ENCODE peak calls at places on chromosome 1, in five cellular contexts. One of them, this sample, is unnamed.
A peak's percentile ranks its signal among the peaks of the same experiment; 100 is the strongest.

GRCh38 chr1:228283043-228283371 is 75.2 kb downstream of the OBSCN start:
- DNase-seq in GM23248: no peak
- DNase-seq in right atrium auricular region: no peak
- DNase-seq in MG63: no peak
- DNase-seq in pancreas: no peak
- DNase-seq in this sample: no peak

GRCh38 chr1:83813571-83813970 is 185.4 kb downstream of the TTLL7 start:
- DNase-seq in GM23248: no peak
- DNase-seq in right atrium auricular region: no peak
- DNase-seq in MG63: no peak
- DNase-seq in pancreas: no peak
- DNase-seq in this sample: no peak

GRCh38 chr1:59100975-59101374 is 195.9 kb upstream of the FGGY start:
- DNase-seq in GM23248: peak; percentile 87
- DNase-seq in right atrium auricular region: no peak
- DNase-seq in MG63: no peak
- DNase-seq in pancreas: no peak
- DNase-seq in this sample: no peak

GRCh38 chr1:44801491-44802305 is 1.5 kb downstream of the PLK3 start:
- DNase-seq in GM23248: peak; percentile 59
- DNase-seq in right atrium auricular region: no peak
- DNase-seq in MG63: no peak
- DNase-seq in pancreas: peak; percentile 36
- DNase-seq in this sample: no peak

GRCh38 chr1:68785328-68785727 is 288.4 kb upstream of the DEPDC1 start:
- DNase-seq in GM23248: no peak
- DNase-seq in right atrium auricular region: no peak
- DNase-seq in MG63: no peak
- DNase-seq in pancreas: no peak
- DNase-seq in this sample: no peak

GRCh38 chr1:27542463-27543273 is 52.7 kb upstream of the WASF2 start:
- DNase-seq in GM23248: peak; percentile 70
- DNase-seq in right atrium auricular region: peak; percentile 75
- DNase-seq in MG63: no peak
- DNase-seq in pancreas: peak; percentile 66
- DNase-seq in this sample: peak; percentile 76

GRCh38 chr1:57017717-57018116 is 51.9 kb upstream of the C8B start:
- DNase-seq in GM23248: peak; percentile 8
- DNase-seq in right atrium auricular region: no peak
- DNase-seq in MG63: no peak
- DNase-seq in pancreas: no peak
- DNase-seq in this sample: no peak

GRCh38 chr1:44636711-44637589 is 37.3 kb downstream of the TMEM53 start:
- DNase-seq in GM23248: no peak
- DNase-seq in right atrium auricular region: no peak
- DNase-seq in MG63: no peak
- DNase-seq in pancreas: no peak
- DNase-seq in this sample: peak; percentile 32

GRCh38 chr1:225642177-225642576 is 10.7 kb downstream of the ENAH start:
- DNase-seq in GM23248: peak; percentile 32
- DNase-seq in right atrium auricular region: no peak
- DNase-seq in MG63: no peak
- DNase-seq in pancreas: no peak
- DNase-seq in this sample: no peak

GRCh38 chr1:20787775-20788488 is 825 bp upstream of the HP1BP3 start:
- DNase-seq in GM23248: peak; percentile 88
- DNase-seq in right atrium auricular region: no peak
- DNase-seq in MG63: peak; percentile 38
- DNase-seq in pancreas: peak; percentile 19
- DNase-seq in this sample: peak; percentile 51

GRCh38 chr1:219419135-219419534 is 193.8 kb downstream of the ZC3H11B start:
- DNase-seq in GM23248: no peak
- DNase-seq in right atrium auricular region: no peak
- DNase-seq in MG63: peak; percentile 84
- DNase-seq in pancreas: no peak
- DNase-seq in this sample: no peak

GRCh38 chr1:77757616-77758015 is 2.0 kb downstream of the USP33 start:
- DNase-seq in GM23248: peak; percentile 81
- DNase-seq in right atrium auricular region: no peak
- DNase-seq in MG63: no peak
- DNase-seq in pancreas: no peak
- DNase-seq in this sample: no peak

GRCh38 chr1:206893380-206893779 is 3.9 kb upstream of the IL24 start:
- DNase-seq in GM23248: no peak
- DNase-seq in right atrium auricular region: no peak
- DNase-seq in MG63: no peak
- DNase-seq in pancreas: no peak
- DNase-seq in this sample: no peak

GRCh38 chr1:97826820-97827219 is 94.0 kb downstream of the DPYD start:
- DNase-seq in GM23248: no peak
- DNase-seq in right atrium auricular region: no peak
- DNase-seq in MG63: no peak
- DNase-seq in pancreas: no peak
- DNase-seq in this sample: no peak

GRCh38 chr1:167819849-167820683 is 93.9 kb downstream of the ADCY10 start:
- DNase-seq in GM23248: peak; percentile 94
- DNase-seq in right atrium auricular region: peak; percentile 81
- DNase-seq in MG63: peak; percentile 98
- DNase-seq in pancreas: peak; percentile 72
- DNase-seq in this sample: peak; percentile 80

GRCh38 chr1:115426990-115427389 is 88.9 kb upstream of the NGF start:
- DNase-seq in GM23248: peak; percentile 32
- DNase-seq in right atrium auricular region: no peak
- DNase-seq in MG63: no peak
- DNase-seq in pancreas: no peak
- DNase-seq in this sample: no peak

GRCh38 chr1:174966000-174966572 is 33.7 kb upstream of the CACYBP start:
- DNase-seq in GM23248: no peak
- DNase-seq in right atrium auricular region: no peak
- DNase-seq in MG63: no peak
- DNase-seq in pancreas: no peak
- DNase-seq in this sample: no peak

GRCh38 chr1:151716405-151716762 is 219 bp downstream of the CELF3 start:
- DNase-seq in GM23248: no peak
- DNase-seq in right atrium auricular region: no peak
- DNase-seq in MG63: no peak
- DNase-seq in pancreas: no peak
- DNase-seq in this sample: no peak

GRCh38 chr1:10724948-10725852 is 71.2 kb downstream of the CASZ1 start:
- DNase-seq in GM23248: peak; percentile 79
- DNase-seq in right atrium auricular region: no peak
- DNase-seq in MG63: no peak
- DNase-seq in pancreas: peak; percentile 72
- DNase-seq in this sample: no peak

GRCh38 chr1:180923887-180924286 is 11.2 kb downstream of the KIAA1614 start:
- DNase-seq in GM23248: no peak
- DNase-seq in right atrium auricular region: no peak
- DNase-seq in MG63: no peak
- DNase-seq in pancreas: no peak
- DNase-seq in this sample: no peak

GRCh38 chr1:228363686-228364067 is 43.0 kb downstream of the TRIM11 start:
- DNase-seq in GM23248: no peak
- DNase-seq in right atrium auricular region: no peak
- DNase-seq in MG63: no peak
- DNase-seq in pancreas: no peak
- DNase-seq in this sample: no peak

GRCh38 chr1:54813479-54814147 is 12.5 kb upstream of the TTC22 start:
- DNase-seq in GM23248: no peak
- DNase-seq in right atrium auricular region: no peak
- DNase-seq in MG63: no peak
- DNase-seq in pancreas: no peak
- DNase-seq in this sample: no peak

GRCh38 chr1:194870860-194871259 is 1684.4 kb upstream of the B3GALT2 start:
- DNase-seq in GM23248: no peak
- DNase-seq in right atrium auricular region: no peak
- DNase-seq in MG63: no peak
- DNase-seq in pancreas: no peak
- DNase-seq in this sample: no peak

GRCh38 chr1:208007938-208008342 is 97.0 kb upstream of the CD34 start:
- DNase-seq in GM23248: peak; percentile 85
- DNase-seq in right atrium auricular region: no peak
- DNase-seq in MG63: no peak
- DNase-seq in pancreas: no peak
- DNase-seq in this sample: no peak

GRCh38 chr1:151371340-151371739 is 1.2 kb downstream of the SELENBP1 start:
- DNase-seq in GM23248: peak; percentile 70
- DNase-seq in right atrium auricular region: peak; percentile 74
- DNase-seq in MG63: peak; percentile 84
- DNase-seq in pancreas: peak; percentile 71
- DNase-seq in this sample: no peak

GRCh38 chr1:39852214-39852791 is 31.0 kb downstream of the TRIT1 start:
- DNase-seq in GM23248: no peak
- DNase-seq in right atrium auricular region: no peak
- DNase-seq in MG63: no peak
- DNase-seq in pancreas: no peak
- DNase-seq in this sample: no peak

GRCh38 chr1:88612299-88612698 is 71.8 kb upstream of the PKN2 start:
- DNase-seq in GM23248: no peak
- DNase-seq in right atrium auricular region: no peak
- DNase-seq in MG63: no peak
- DNase-seq in pancreas: no peak
- DNase-seq in this sample: peak; percentile 22

GRCh38 chr1:240687820-240688219 is 75.9 kb upstream of the GREM2 start:
- DNase-seq in GM23248: no peak
- DNase-seq in right atrium auricular region: no peak
- DNase-seq in MG63: no peak
- DNase-seq in pancreas: no peak
- DNase-seq in this sample: no peak

GRCh38 chr1:40976952-40977690 is 2.4 kb upstream of the CTPS1 start:
- DNase-seq in GM23248: peak; percentile 37
- DNase-seq in right atrium auricular region: no peak
- DNase-seq in MG63: no peak
- DNase-seq in pancreas: no peak
- DNase-seq in this sample: no peak

GRCh38 chr1:66598670-66599069 is 64.7 kb downstream of the SGIP1 start:
- DNase-seq in GM23248: peak; percentile 82
- DNase-seq in right atrium auricular region: no peak
- DNase-seq in MG63: peak; percentile 41
- DNase-seq in pancreas: no peak
- DNase-seq in this sample: peak; percentile 53

DNA sequence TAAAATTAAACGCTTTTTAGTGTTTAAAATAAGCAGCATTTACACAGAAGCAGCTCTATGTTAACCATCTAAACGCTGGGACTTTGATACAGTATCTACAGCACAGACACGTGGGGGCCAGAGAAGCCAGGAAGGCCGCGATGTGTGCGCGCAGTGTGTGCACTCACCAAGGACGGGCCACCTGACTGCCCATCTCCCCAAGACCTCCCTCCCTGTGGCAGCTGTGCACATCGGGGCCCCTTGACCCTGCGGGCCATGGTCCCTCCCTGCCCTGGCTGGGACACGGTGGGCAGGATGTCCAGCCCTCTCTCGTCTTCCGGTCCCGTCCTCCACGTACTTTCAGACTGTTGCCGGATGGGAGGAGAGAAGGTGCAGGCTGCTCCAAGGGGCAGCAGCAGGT is 4.2 kb downstream of the TAS1R3 start:
- DNase-seq in GM23248: no peak
- DNase-seq in right atrium auricular region: no peak
- DNase-seq in MG63: no peak
- DNase-seq in pancreas: no peak
- DNase-seq in this sample: no peak
- H3K27me3 ChIP-seq in GM23248: no peaks in the 10 kb centered on the region
- H3K27me3 ChIP-seq in right atrium auricular region: no peaks in the 10 kb centered on the region
- H3K27me3 ChIP-seq in MG63: no peaks in the 10 kb centered on the region
- H3K27me3 ChIP-seq in pancreas: no peaks in the 10 kb centered on the region
- H3K27me3 ChIP-seq in this sample: no peaks in the 10 kb centered on the region

DNA sequence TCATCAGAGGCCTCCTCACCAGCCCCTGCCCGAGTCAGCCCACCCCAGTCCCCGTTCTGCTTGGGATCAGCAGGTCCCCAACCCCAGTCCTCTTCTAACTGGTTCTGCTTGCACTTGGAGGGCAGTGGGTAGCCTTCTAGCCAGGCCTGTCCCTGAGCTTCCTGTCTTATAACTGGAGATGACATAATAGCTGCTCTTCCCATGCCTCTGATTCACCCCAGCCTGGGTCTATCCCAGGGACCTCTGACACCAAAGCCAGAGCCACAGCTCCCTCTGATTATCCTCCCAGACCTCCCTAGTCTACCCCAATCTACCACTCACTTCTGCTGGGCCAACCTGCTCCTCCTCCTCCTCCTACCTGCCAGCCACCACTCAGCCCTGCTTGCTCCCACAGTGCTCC is 31.4 kb downstream of the IQGAP3 start:
- DNase-seq in GM23248: peak; percentile 57
- DNase-seq in right atrium auricular region: no peak
- DNase-seq in MG63: no peak
- DNase-seq in pancreas: no peak
- DNase-seq in this sample: no peak
- H3K36me3 ChIP-seq in GM23248: no peaks in the 10 kb centered on the region
- H3K36me3 ChIP-seq in right atrium auricular region: no peaks in the 10 kb centered on the region
- H3K36me3 ChIP-seq in MG63: peaks cover 78% of the 10 kb centered on the region
- H3K36me3 ChIP-seq in pancreas: no peaks in the 10 kb centered on the region
- H3K36me3 ChIP-seq in this sample: peaks cover 21% of the 10 kb centered on the region

DNA sequence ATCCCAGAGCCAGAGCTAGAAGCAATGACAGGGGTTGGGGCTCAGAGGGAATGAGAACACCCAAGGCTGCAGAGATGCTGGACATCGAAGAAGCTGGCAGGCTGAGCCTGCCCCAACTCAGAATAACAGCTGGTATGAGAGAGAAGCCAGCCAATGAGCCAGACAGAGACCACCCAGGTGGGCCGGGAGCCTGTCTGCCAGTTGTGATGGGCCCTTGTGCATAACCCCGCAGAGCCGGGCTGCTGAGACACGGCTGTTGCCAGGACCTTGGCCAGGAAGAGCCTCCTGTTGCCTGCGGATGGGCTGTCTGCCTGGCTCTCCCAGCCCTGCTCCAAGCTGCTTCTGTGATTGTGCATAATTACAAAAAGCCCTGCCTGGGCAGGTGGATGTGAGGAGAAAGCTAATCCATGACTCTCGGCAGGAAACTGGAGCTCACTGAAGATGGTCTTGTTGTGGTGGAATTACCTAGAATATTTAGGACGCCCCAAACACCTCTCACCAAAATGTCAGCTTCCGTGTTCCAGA is 126.5 kb downstream of the CAPN8 start:
- DNase-seq in GM23248: no peak
- DNase-seq in right atrium auricular region: no peak
- DNase-seq in MG63: no peak
- DNase-seq in pancreas: no peak
- DNase-seq in this sample: peak; percentile 67
- H3K27me3 ChIP-seq in GM23248: peaks cover 54% of the 10 kb centered on the region
- H3K27me3 ChIP-seq in right atrium auricular region: no peaks in the 10 kb centered on the region
- H3K27me3 ChIP-seq in MG63: no peaks in the 10 kb centered on the region
- H3K27me3 ChIP-seq in pancreas: no peaks in the 10 kb centered on the region
- H3K27me3 ChIP-seq in this sample: peaks cover 14% of the 10 kb centered on the region

GRCh38 chr1:203828424-203828823 is 33.0 kb upstream of the SNRPE start:
- DNase-seq in GM23248: no peak
- DNase-seq in right atrium auricular region: no peak
- DNase-seq in MG63: no peak
- DNase-seq in pancreas: no peak
- DNase-seq in this sample: no peak
- H3K36me3 ChIP-seq in GM23248: peaks cover 72% of the 10 kb centered on the region
- H3K36me3 ChIP-seq in right atrium auricular region: peaks cover 61% of the 10 kb centered on the region
- H3K36me3 ChIP-seq in MG63: peaks cover 78% of the 10 kb centered on the region
- H3K36me3 ChIP-seq in pancreas: peaks cover 46% of the 10 kb centered on the region
- H3K36me3 ChIP-seq in this sample: peaks cover 89% of the 10 kb centered on the region

GRCh38 chr1:47208374-47208850 is 18.6 kb upstream of the PDZK1IP1 start:
- DNase-seq in GM23248: peak; percentile 64
- DNase-seq in right atrium auricular region: no peak
- DNase-seq in MG63: no peak
- DNase-seq in pancreas: no peak
- DNase-seq in this sample: no peak
- H3K27me3 ChIP-seq in GM23248: no peaks in the 10 kb centered on the region
- H3K27me3 ChIP-seq in right atrium auricular region: no peaks in the 10 kb centered on the region
- H3K27me3 ChIP-seq in MG63: no peaks in the 10 kb centered on the region
- H3K27me3 ChIP-seq in pancreas: no peaks in the 10 kb centered on the region
- H3K27me3 ChIP-seq in this sample: peaks cover 6% of the 10 kb centered on the region

GRCh38 chr1:182875889-182876288 is 36.7 kb downstream of the DHX9 start:
- DNase-seq in GM23248: no peak
- DNase-seq in right atrium auricular region: no peak
- DNase-seq in MG63: no peak
- DNase-seq in pancreas: no peak
- DNase-seq in this sample: no peak
- H3K36me3 ChIP-seq in GM23248: peaks cover 94% of the 10 kb centered on the region
- H3K36me3 ChIP-seq in right atrium auricular region: peaks cover 99% of the 10 kb centered on the region
- H3K36me3 ChIP-seq in MG63: peaks cover 100% of the 10 kb centered on the region
- H3K36me3 ChIP-seq in pancreas: peaks cover 98% of the 10 kb centered on the region
- H3K36me3 ChIP-seq in this sample: peaks cover 95% of the 10 kb centered on the region

This sample was measured in SJCRH30.